ENCODE peak calls at places on chromosomes 6 and 20, in five cellular contexts. One of them, this sample, is unnamed.

GRCh38 chr6:13355043-13355945 is 27.0 kb upstream of the TBC1D7 start:
- DNase-seq in A549: no peak
- DNase-seq in GF-D8: peak; percentile 72
- DNase-seq in stimulated activated CD4-positive, alpha-beta T cell treated with anti-CD3 and anti-CD28 coated beads, TNF-alpha, amount 100 ng/mL, for 4 hours: no peak
- DNase-seq in Right ventricle myocardium superior: no peak
- DNase-seq in this sample: no peak

GRCh38 chr6:8743146-8743745 is 307.9 kb upstream of the SLC35B3 start:
- DNase-seq in stimulated activated CD4-positive, alpha-beta T cell treated with anti-CD3 and anti-CD28 coated beads, TNF-alpha, amount 100 ng/mL, for 4 hours: no peak
- DNase-seq in Right ventricle myocardium superior: no peak
- DNase-seq in GF-D8: no peak
- DNase-seq in A549: peak; percentile 2
- DNase-seq in this sample: no peak

GRCh38 chr20:57891067-57891466 is 181.3 kb upstream of the PMEPA1 start:
- DNase-seq in Right ventricle myocardium superior: no peak
- DNase-seq in stimulated activated CD4-positive, alpha-beta T cell treated with anti-CD3 and anti-CD28 coated beads, TNF-alpha, amount 100 ng/mL, for 4 hours: no peak
- DNase-seq in A549: no peak
- DNase-seq in GF-D8: no peak
- DNase-seq in this sample: no peak

GRCh38 chr6:79713701-79714322 is 82.7 kb downstream of the SH3BGRL2 start:
- DNase-seq in stimulated activated CD4-positive, alpha-beta T cell treated with anti-CD3 and anti-CD28 coated beads, TNF-alpha, amount 100 ng/mL, for 4 hours: no peak
- DNase-seq in A549: peak; percentile 46
- DNase-seq in GF-D8: no peak
- DNase-seq in Right ventricle myocardium superior: no peak
- DNase-seq in this sample: peak; percentile 39

GRCh38 chr20:58895099-58895795 is 42.7 kb downstream of the GNAS start:
- DNase-seq in GF-D8: no peak
- DNase-seq in stimulated activated CD4-positive, alpha-beta T cell treated with anti-CD3 and anti-CD28 coated beads, TNF-alpha, amount 100 ng/mL, for 4 hours: no peak
- DNase-seq in Right ventricle myocardium superior: no peak
- DNase-seq in A549: no peak
- DNase-seq in this sample: no peak

GRCh38 chr6:74735304-74735703 is 470.5 kb downstream of the COL12A1 start:
- DNase-seq in GF-D8: no peak
- DNase-seq in stimulated activated CD4-positive, alpha-beta T cell treated with anti-CD3 and anti-CD28 coated beads, TNF-alpha, amount 100 ng/mL, for 4 hours: no peak
- DNase-seq in Right ventricle myocardium superior: no peak
- DNase-seq in A549: no peak
- DNase-seq in this sample: no peak

GRCh38 chr20:33407251-33407650 is 5.9 kb upstream of the CDK5RAP1 start:
- DNase-seq in Right ventricle myocardium superior: no peak
- DNase-seq in A549: no peak
- DNase-seq in GF-D8: no peak
- DNase-seq in stimulated activated CD4-positive, alpha-beta T cell treated with anti-CD3 and anti-CD28 coated beads, TNF-alpha, amount 100 ng/mL, for 4 hours: no peak
- DNase-seq in this sample: no peak

GRCh38 chr6:128731249-128732165 is 151.4 kb upstream of the LAMA2 start:
- DNase-seq in A549: peak; percentile 41
- DNase-seq in stimulated activated CD4-positive, alpha-beta T cell treated with anti-CD3 and anti-CD28 coated beads, TNF-alpha, amount 100 ng/mL, for 4 hours: no peak
- DNase-seq in GF-D8: no peak
- DNase-seq in Right ventricle myocardium superior: no peak
- DNase-seq in this sample: no peak

GRCh38 chr6:46862381-46862780 is 59.4 kb downstream of the ADGRF5 start:
- DNase-seq in stimulated activated CD4-positive, alpha-beta T cell treated with anti-CD3 and anti-CD28 coated beads, TNF-alpha, amount 100 ng/mL, for 4 hours: no peak
- DNase-seq in A549: no peak
- DNase-seq in Right ventricle myocardium superior: no peak
- DNase-seq in GF-D8: no peak
- DNase-seq in this sample: no peak

GRCh38 chr6:24549674-24550418 is 55.1 kb downstream of the ALDH5A1 start:
- DNase-seq in stimulated activated CD4-positive, alpha-beta T cell treated with anti-CD3 and anti-CD28 coated beads, TNF-alpha, amount 100 ng/mL, for 4 hours: no peak
- DNase-seq in GF-D8: no peak
- DNase-seq in Right ventricle myocardium superior: no peak
- DNase-seq in A549: no peak
- DNase-seq in this sample: no peak

GRCh38 chr6:15496345-15497131 is 166.3 kb downstream of the DTNBP1 start:
- DNase-seq in Right ventricle myocardium superior: no peak
- DNase-seq in GF-D8: no peak
- DNase-seq in stimulated activated CD4-positive, alpha-beta T cell treated with anti-CD3 and anti-CD28 coated beads, TNF-alpha, amount 100 ng/mL, for 4 hours: no peak
- DNase-seq in A549: no peak
- DNase-seq in this sample: no peak

GRCh38 chr20:37315293-37316110 is 26.0 kb downstream of the MANBAL start:
- DNase-seq in Right ventricle myocardium superior: peak; percentile 88
- DNase-seq in GF-D8: no peak
- DNase-seq in A549: no peak
- DNase-seq in stimulated activated CD4-positive, alpha-beta T cell treated with anti-CD3 and anti-CD28 coated beads, TNF-alpha, amount 100 ng/mL, for 4 hours: no peak
- DNase-seq in this sample: peak; percentile 93

GRCh38 chr6:84137989-84138575 is 89.4 kb downstream of the CEP162 start:
- DNase-seq in Right ventricle myocardium superior: no peak
- DNase-seq in A549: no peak
- DNase-seq in GF-D8: no peak
- DNase-seq in stimulated activated CD4-positive, alpha-beta T cell treated with anti-CD3 and anti-CD28 coated beads, TNF-alpha, amount 100 ng/mL, for 4 hours: no peak
- DNase-seq in this sample: no peak

GRCh38 chr6:2909718-2910117 is 6.6 kb upstream of the SERPINB9 start:
- DNase-seq in A549: no peak
- DNase-seq in stimulated activated CD4-positive, alpha-beta T cell treated with anti-CD3 and anti-CD28 coated beads, TNF-alpha, amount 100 ng/mL, for 4 hours: no peak
- DNase-seq in Right ventricle myocardium superior: no peak
- DNase-seq in GF-D8: no peak
- DNase-seq in this sample: no peak

GRCh38 chr6:111414373-111414772 is 68.6 kb downstream of the REV3L start:
- DNase-seq in Right ventricle myocardium superior: no peak
- DNase-seq in A549: no peak
- DNase-seq in GF-D8: no peak
- DNase-seq in stimulated activated CD4-positive, alpha-beta T cell treated with anti-CD3 and anti-CD28 coated beads, TNF-alpha, amount 100 ng/mL, for 4 hours: no peak
- DNase-seq in this sample: no peak

GRCh38 chr6:75449625-75450206 is 43.9 kb downstream of the FILIP1 start:
- DNase-seq in A549: peak; percentile 31
- DNase-seq in stimulated activated CD4-positive, alpha-beta T cell treated with anti-CD3 and anti-CD28 coated beads, TNF-alpha, amount 100 ng/mL, for 4 hours: no peak
- DNase-seq in GF-D8: no peak
- DNase-seq in Right ventricle myocardium superior: no peak
- DNase-seq in this sample: no peak

GRCh38 chr6:98657764-98658163 is 176.6 kb upstream of the POU3F2 start:
- DNase-seq in stimulated activated CD4-positive, alpha-beta T cell treated with anti-CD3 and anti-CD28 coated beads, TNF-alpha, amount 100 ng/mL, for 4 hours: no peak
- DNase-seq in A549: peak; percentile 14
- DNase-seq in GF-D8: no peak
- DNase-seq in Right ventricle myocardium superior: no peak
- DNase-seq in this sample: peak; percentile 28

GRCh38 chr20:17606001-17606400 is 36.1 kb downstream of the DSTN start:
- DNase-seq in GF-D8: no peak
- DNase-seq in Right ventricle myocardium superior: no peak
- DNase-seq in stimulated activated CD4-positive, alpha-beta T cell treated with anti-CD3 and anti-CD28 coated beads, TNF-alpha, amount 100 ng/mL, for 4 hours: no peak
- DNase-seq in A549: no peak
- DNase-seq in this sample: no peak

GRCh38 chr6:34059136-34059731 is 86.7 kb downstream of the GRM4 start:
- DNase-seq in GF-D8: no peak
- DNase-seq in Right ventricle myocardium superior: no peak
- DNase-seq in A549: no peak
- DNase-seq in stimulated activated CD4-positive, alpha-beta T cell treated with anti-CD3 and anti-CD28 coated beads, TNF-alpha, amount 100 ng/mL, for 4 hours: no peak
- DNase-seq in this sample: no peak

GRCh38 chr20:8132632-8133587 is 844 bp downstream of the PLCB1 start:
- DNase-seq in GF-D8: no peak
- DNase-seq in A549: peak; percentile 33
- DNase-seq in Right ventricle myocardium superior: peak; percentile 60
- DNase-seq in stimulated activated CD4-positive, alpha-beta T cell treated with anti-CD3 and anti-CD28 coated beads, TNF-alpha, amount 100 ng/mL, for 4 hours: no peak
- DNase-seq in this sample: peak; percentile 82

GRCh38 chr20:22464312-22465003 is 119.9 kb downstream of the FOXA2 start:
- DNase-seq in stimulated activated CD4-positive, alpha-beta T cell treated with anti-CD3 and anti-CD28 coated beads, TNF-alpha, amount 100 ng/mL, for 4 hours: no peak
- DNase-seq in GF-D8: no peak
- DNase-seq in Right ventricle myocardium superior: no peak
- DNase-seq in A549: no peak
- DNase-seq in this sample: no peak

GRCh38 chr6:33677153-33677660 is 34.3 kb downstream of the UQCC2 start:
- DNase-seq in Right ventricle myocardium superior: no peak
- DNase-seq in stimulated activated CD4-positive, alpha-beta T cell treated with anti-CD3 and anti-CD28 coated beads, TNF-alpha, amount 100 ng/mL, for 4 hours: no peak
- DNase-seq in GF-D8: no peak
- DNase-seq in A549: no peak
- DNase-seq in this sample: no peak

GRCh38 chr20:17749979-17750721 is 50.4 kb downstream of the BANF2 start:
- DNase-seq in Right ventricle myocardium superior: peak; percentile 79
- DNase-seq in stimulated activated CD4-positive, alpha-beta T cell treated with anti-CD3 and anti-CD28 coated beads, TNF-alpha, amount 100 ng/mL, for 4 hours: no peak
- DNase-seq in GF-D8: no peak
- DNase-seq in A549: no peak
- DNase-seq in this sample: peak; percentile 90